ENCODE peak calls at places on chromosomes 12 and 14, in seven cellular contexts. One of them, this sample, is unnamed.

GRCh38 chr12:42698213-42698612 is 108.7 kb upstream of the PRICKLE1 start:
- DNase-seq in left ventricle myocardium inferior: no peak
- DNase-seq in cardiac fibroblast: peak
- DNase-seq in CD14-positive monocyte: no peak
- DNase-seq in heart left ventricle: no peak
- DNase-seq in ovary: no peak
- DNase-seq in mesothelial cell of epicardium: no peak
- DNase-seq in this sample: no peak

GRCh38 chr14:78644824-78645559 is 474.8 kb downstream of the NRXN3 start:
- DNase-seq in left ventricle myocardium inferior: no peak
- DNase-seq in cardiac fibroblast: no peak
- DNase-seq in CD14-positive monocyte: no peak
- DNase-seq in heart left ventricle: no peak
- DNase-seq in ovary: no peak
- DNase-seq in mesothelial cell of epicardium: no peak
- DNase-seq in this sample: peak

GRCh38 chr14:95547272-95547625 is 12.4 kb downstream of the GLRX5 start:
- DNase-seq in left ventricle myocardium inferior: no peak
- DNase-seq in cardiac fibroblast: no peak
- DNase-seq in CD14-positive monocyte: no peak
- DNase-seq in heart left ventricle: no peak
- DNase-seq in ovary: no peak
- DNase-seq in mesothelial cell of epicardium: no peak
- DNase-seq in this sample: no peak

GRCh38 chr12:4214912-4215861 is 58.4 kb upstream of the CCND2 start:
- DNase-seq in left ventricle myocardium inferior: peak
- DNase-seq in cardiac fibroblast: peak
- DNase-seq in CD14-positive monocyte: peak
- DNase-seq in heart left ventricle: peak
- DNase-seq in ovary: no peak
- DNase-seq in mesothelial cell of epicardium: no peak
- DNase-seq in this sample: peak

GRCh38 chr12:131912526-131913274 is 16.4 kb upstream of the PUS1 start:
- DNase-seq in left ventricle myocardium inferior: peak
- DNase-seq in cardiac fibroblast: peak
- DNase-seq in CD14-positive monocyte: peak
- DNase-seq in heart left ventricle: peak
- DNase-seq in ovary: peak
- DNase-seq in mesothelial cell of epicardium: no peak
- DNase-seq in this sample: peak

GRCh38 chr12:54394281-54394719 is 9.8 kb upstream of the ZNF385A start:
- DNase-seq in left ventricle myocardium inferior: no peak
- DNase-seq in cardiac fibroblast: peak
- DNase-seq in CD14-positive monocyte: peak
- DNase-seq in heart left ventricle: no peak
- DNase-seq in ovary: no peak
- DNase-seq in mesothelial cell of epicardium: no peak
- DNase-seq in this sample: no peak

GRCh38 chr14:36067428-36068187 is 108.9 kb downstream of the PTCSC3 start:
- DNase-seq in left ventricle myocardium inferior: no peak
- DNase-seq in cardiac fibroblast: no peak
- DNase-seq in CD14-positive monocyte: no peak
- DNase-seq in heart left ventricle: peak
- DNase-seq in ovary: no peak
- DNase-seq in mesothelial cell of epicardium: no peak
- DNase-seq in this sample: no peak

GRCh38 chr12:72282721-72283120 is 10.6 kb downstream of the TRHDE start:
- DNase-seq in left ventricle myocardium inferior: no peak
- DNase-seq in cardiac fibroblast: peak
- DNase-seq in CD14-positive monocyte: no peak
- DNase-seq in heart left ventricle: no peak
- DNase-seq in ovary: no peak
- DNase-seq in mesothelial cell of epicardium: no peak
- DNase-seq in this sample: no peak

GRCh38 chr12:45388545-45388944 is 172.7 kb downstream of the ANO6 start:
- DNase-seq in left ventricle myocardium inferior: no peak
- DNase-seq in cardiac fibroblast: peak
- DNase-seq in CD14-positive monocyte: no peak
- DNase-seq in heart left ventricle: no peak
- DNase-seq in ovary: peak
- DNase-seq in mesothelial cell of epicardium: no peak
- DNase-seq in this sample: no peak

GRCh38 chr12:131074221-131075083 is 120.7 kb downstream of the ADGRD1 start:
- DNase-seq in left ventricle myocardium inferior: peak
- DNase-seq in cardiac fibroblast: peak
- DNase-seq in CD14-positive monocyte: no peak
- DNase-seq in heart left ventricle: peak
- DNase-seq in ovary: peak
- DNase-seq in mesothelial cell of epicardium: no peak
- DNase-seq in this sample: peak

GRCh38 chr14:89988787-89989186 is 33.1 kb downstream of the TDP1 start:
- DNase-seq in left ventricle myocardium inferior: no peak
- DNase-seq in cardiac fibroblast: no peak
- DNase-seq in CD14-positive monocyte: no peak
- DNase-seq in heart left ventricle: no peak
- DNase-seq in ovary: no peak
- DNase-seq in mesothelial cell of epicardium: no peak
- DNase-seq in this sample: no peak

GRCh38 chr14:59627011-59627520 is 50.5 kb upstream of the CCDC175 start:
- DNase-seq in left ventricle myocardium inferior: no peak
- DNase-seq in cardiac fibroblast: no peak
- DNase-seq in CD14-positive monocyte: no peak
- DNase-seq in heart left ventricle: no peak
- DNase-seq in ovary: no peak
- DNase-seq in mesothelial cell of epicardium: no peak
- DNase-seq in this sample: no peak

GRCh38 chr14:95784137-95784536 is 70.2 kb upstream of the TCL1A start:
- DNase-seq in left ventricle myocardium inferior: no peak
- DNase-seq in cardiac fibroblast: peak
- DNase-seq in CD14-positive monocyte: no peak
- DNase-seq in heart left ventricle: no peak
- DNase-seq in ovary: no peak
- DNase-seq in mesothelial cell of epicardium: no peak
- DNase-seq in this sample: no peak

GRCh38 chr14:97771340-97772045 is 974.3 kb downstream of the VRK1 start:
- DNase-seq in left ventricle myocardium inferior: no peak
- DNase-seq in cardiac fibroblast: no peak
- DNase-seq in CD14-positive monocyte: no peak
- DNase-seq in heart left ventricle: no peak
- DNase-seq in ovary: no peak
- DNase-seq in mesothelial cell of epicardium: no peak
- DNase-seq in this sample: no peak

GRCh38 chr12:4252595-4252994 is 21.0 kb upstream of the CCND2 start:
- DNase-seq in left ventricle myocardium inferior: peak
- DNase-seq in cardiac fibroblast: no peak
- DNase-seq in CD14-positive monocyte: no peak
- DNase-seq in heart left ventricle: peak
- DNase-seq in ovary: no peak
- DNase-seq in mesothelial cell of epicardium: no peak
- DNase-seq in this sample: no peak

GRCh38 chr14:87013583-87013982 is 979.4 kb downstream of the GALC start:
- DNase-seq in left ventricle myocardium inferior: no peak
- DNase-seq in cardiac fibroblast: peak
- DNase-seq in CD14-positive monocyte: no peak
- DNase-seq in heart left ventricle: no peak
- DNase-seq in ovary: no peak
- DNase-seq in mesothelial cell of epicardium: no peak
- DNase-seq in this sample: no peak

GRCh38 chr12:3990356-3990975 is 117.3 kb upstream of the PARP11 start:
- DNase-seq in left ventricle myocardium inferior: no peak
- DNase-seq in cardiac fibroblast: no peak
- DNase-seq in CD14-positive monocyte: no peak
- DNase-seq in heart left ventricle: no peak
- DNase-seq in ovary: no peak
- DNase-seq in mesothelial cell of epicardium: no peak
- DNase-seq in this sample: no peak

GRCh38 chr14:91125271-91125661 is 11.4 kb downstream of the DGLUCY start:
- DNase-seq in left ventricle myocardium inferior: no peak
- DNase-seq in cardiac fibroblast: no peak
- DNase-seq in CD14-positive monocyte: no peak
- DNase-seq in heart left ventricle: no peak
- DNase-seq in ovary: no peak
- DNase-seq in mesothelial cell of epicardium: no peak
- DNase-seq in this sample: no peak

GRCh38 chr14:74402264-74403251 is 23.5 kb downstream of the SYNDIG1L start:
- DNase-seq in left ventricle myocardium inferior: no peak
- DNase-seq in cardiac fibroblast: no peak
- DNase-seq in CD14-positive monocyte: no peak
- DNase-seq in heart left ventricle: no peak
- DNase-seq in ovary: no peak
- DNase-seq in mesothelial cell of epicardium: no peak
- DNase-seq in this sample: no peak

GRCh38 chr14:39948235-39948634 is 516.0 kb upstream of the FBXO33 start:
- DNase-seq in left ventricle myocardium inferior: no peak
- DNase-seq in cardiac fibroblast: no peak
- DNase-seq in CD14-positive monocyte: no peak
- DNase-seq in heart left ventricle: no peak
- DNase-seq in ovary: no peak
- DNase-seq in mesothelial cell of epicardium: no peak
- DNase-seq in this sample: no peak

GRCh38 chr14:103548463-103549351 is 13.8 kb downstream of the BAG5 start:
- DNase-seq in left ventricle myocardium inferior: peak
- DNase-seq in cardiac fibroblast: no peak
- DNase-seq in CD14-positive monocyte: no peak
- DNase-seq in heart left ventricle: no peak
- DNase-seq in ovary: no peak
- DNase-seq in mesothelial cell of epicardium: no peak
- DNase-seq in this sample: peak

GRCh38 chr12:51000245-51000644 is 25.9 kb downstream of the SLC11A2 start:
- DNase-seq in left ventricle myocardium inferior: no peak
- DNase-seq in cardiac fibroblast: no peak
- DNase-seq in CD14-positive monocyte: no peak
- DNase-seq in heart left ventricle: no peak
- DNase-seq in ovary: no peak
- DNase-seq in mesothelial cell of epicardium: no peak
- DNase-seq in this sample: no peak

GRCh38 chr12:132143328-132144071 is 619 bp downstream of the DDX51 start:
- DNase-seq in left ventricle myocardium inferior: no peak
- DNase-seq in cardiac fibroblast: no peak
- DNase-seq in CD14-positive monocyte: peak
- DNase-seq in heart left ventricle: peak
- DNase-seq in ovary: no peak
- DNase-seq in mesothelial cell of epicardium: no peak
- DNase-seq in this sample: peak

DNA sequence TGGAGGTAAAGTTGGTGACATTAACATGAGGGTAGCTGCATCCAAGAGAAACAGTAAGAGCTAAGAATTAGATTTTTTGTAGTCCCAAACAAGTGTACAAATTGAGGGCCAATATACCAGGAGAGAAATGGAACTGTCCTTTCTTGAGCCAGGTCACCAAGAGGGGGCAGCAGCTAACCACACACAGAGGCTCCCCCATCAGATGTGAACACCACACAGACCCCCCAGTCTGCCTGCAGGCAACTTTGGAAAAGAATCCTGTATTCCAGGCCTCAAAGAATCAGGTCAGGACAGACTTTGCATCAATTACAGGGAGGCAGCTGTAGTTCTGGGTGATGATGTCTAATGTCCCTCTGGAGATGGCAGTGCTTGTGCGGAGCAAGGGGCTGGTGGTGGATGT is 77.9 kb downstream of the SPTB start:
- DNase-seq in left ventricle myocardium inferior: no peak
- DNase-seq in cardiac fibroblast: peak
- DNase-seq in CD14-positive monocyte: no peak
- DNase-seq in heart left ventricle: no peak
- DNase-seq in ovary: no peak
- DNase-seq in mesothelial cell of epicardium: no peak
- DNase-seq in this sample: no peak
- TF ChIP-seq CTCF in left ventricle myocardium inferior: peak
- TF ChIP-seq CTCF in cardiac fibroblast: peak
- TF ChIP-seq CTCF in CD14-positive monocyte: no peak
- TF ChIP-seq CTCF in heart left ventricle: peak
- TF ChIP-seq CTCF in ovary: no peak
- TF ChIP-seq CTCF in mesothelial cell of epicardium: no peak
- TF ChIP-seq CTCF in this sample: no peak

GRCh38 chr14:41532255-41532654 is 74.4 kb upstream of the LRFN5 start:
- DNase-seq in left ventricle myocardium inferior: no peak
- DNase-seq in cardiac fibroblast: no peak
- DNase-seq in CD14-positive monocyte: no peak
- DNase-seq in heart left ventricle: no peak
- DNase-seq in ovary: no peak
- DNase-seq in mesothelial cell of epicardium: no peak
- DNase-seq in this sample: no peak
- TF ChIP-seq CTCF in left ventricle myocardium inferior: no peak
- TF ChIP-seq CTCF in cardiac fibroblast: no peak
- TF ChIP-seq CTCF in CD14-positive monocyte: no peak
- TF ChIP-seq CTCF in heart left ventricle: no peak
- TF ChIP-seq CTCF in ovary: no peak
- TF ChIP-seq CTCF in mesothelial cell of epicardium: no peak
- TF ChIP-seq CTCF in this sample: no peak

DNA sequence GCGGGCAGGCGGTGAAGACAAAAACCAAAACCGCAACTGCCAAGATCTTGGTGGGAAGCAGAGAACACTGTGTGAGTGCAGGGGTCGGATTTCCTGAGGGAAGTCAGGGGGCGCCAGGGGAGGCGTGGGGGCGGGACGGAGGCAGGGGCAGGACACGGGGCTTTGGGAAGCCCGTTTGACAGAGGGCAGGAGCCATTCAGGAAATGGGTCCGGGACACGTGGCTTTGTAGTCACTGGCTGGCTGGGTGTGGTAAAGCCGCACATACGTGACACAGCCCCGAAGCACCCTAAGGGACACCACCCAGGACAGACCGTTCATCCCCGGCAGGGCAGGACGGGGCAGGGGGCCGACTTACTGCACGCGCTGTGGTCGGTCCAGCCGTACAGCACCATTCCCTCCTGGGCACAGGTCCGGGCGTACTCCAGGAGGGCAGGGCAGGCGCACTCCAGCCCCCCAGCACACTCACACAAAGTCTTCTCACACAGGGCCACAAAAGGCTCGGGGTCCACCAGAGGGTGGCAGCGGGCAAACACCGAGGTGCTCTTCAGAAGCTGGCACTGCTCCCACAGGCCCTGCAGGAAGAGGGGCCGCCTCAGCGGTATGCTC is 49.4 kb downstream of the VWF start:
- DNase-seq in left ventricle myocardium inferior: peak
- DNase-seq in cardiac fibroblast: peak
- DNase-seq in CD14-positive monocyte: peak
- DNase-seq in heart left ventricle: peak
- DNase-seq in ovary: no peak
- DNase-seq in mesothelial cell of epicardium: no peak
- DNase-seq in this sample: peak
- TF ChIP-seq CTCF in left ventricle myocardium inferior: no peak
- TF ChIP-seq CTCF in cardiac fibroblast: no peak
- TF ChIP-seq CTCF in CD14-positive monocyte: peak
- TF ChIP-seq CTCF in heart left ventricle: no peak
- TF ChIP-seq CTCF in ovary: no peak
- TF ChIP-seq CTCF in mesothelial cell of epicardium: no peak
- TF ChIP-seq CTCF in this sample: no peak

GRCh38 chr12:53299454-53300180 is at the start of gene MYG1:
- DNase-seq in left ventricle myocardium inferior: peak
- DNase-seq in cardiac fibroblast: peak
- DNase-seq in CD14-positive monocyte: peak
- DNase-seq in heart left ventricle: peak
- DNase-seq in ovary: peak
- DNase-seq in mesothelial cell of epicardium: peak
- DNase-seq in this sample: peak
- TF ChIP-seq CTCF in left ventricle myocardium inferior: peak
- TF ChIP-seq CTCF in cardiac fibroblast: peak
- TF ChIP-seq CTCF in CD14-positive monocyte: peak
- TF ChIP-seq CTCF in heart left ventricle: no peak
- TF ChIP-seq CTCF in ovary: no peak
- TF ChIP-seq CTCF in mesothelial cell of epicardium: no peak
- TF ChIP-seq CTCF in this sample: no peak

GRCh38 chr12:102543494-102543893 is 63.1 kb upstream of the IGF1 start:
- DNase-seq in left ventricle myocardium inferior: no peak
- DNase-seq in cardiac fibroblast: no peak
- DNase-seq in CD14-positive monocyte: no peak
- DNase-seq in heart left ventricle: no peak
- DNase-seq in ovary: no peak
- DNase-seq in mesothelial cell of epicardium: no peak
- DNase-seq in this sample: no peak
- TF ChIP-seq CTCF in left ventricle myocardium inferior: no peak
- TF ChIP-seq CTCF in cardiac fibroblast: no peak
- TF ChIP-seq CTCF in CD14-positive monocyte: peak
- TF ChIP-seq CTCF in heart left ventricle: peak
- TF ChIP-seq CTCF in ovary: no peak
- TF ChIP-seq CTCF in mesothelial cell of epicardium: no peak
- TF ChIP-seq CTCF in this sample: no peak